ENCODE peak calls at places on chromosomes 13 and 19, in nine cellular contexts. U is CD8-positive, alpha-beta T cell; R is ascending aorta; N is tibial nerve; T is lung; E is left ventricle myocardium inferior; Q is IMR-90; B is upper lobe of left lung; Z is cardiac muscle cell. D is an unnamed sample.
A peak's percentile ranks its signal among the peaks of the same experiment; 100 is the strongest.

GRCh38 chr19:45428385-45429231 is 4.9 kb upstream of the ERCC1 start:
- DNase-seq in U (no peak), R (no peak), N (no peak), T (no peak), E (peak; percentile 70), Q (peak; percentile 59), B (no peak), Z (peak; percentile 95), D (peak; percentile 92)

GRCh38 chr19:7772752-7773291 is 9.8 kb downstream of the CLEC4M start:
- DNase-seq in U (peak; percentile 17), R (no peak), N (no peak), T (no peak), E (no peak), Q (no peak), B (no peak), Z (no peak), D (no peak)

GRCh38 chr19:32877977-32878745 is 8.6 kb upstream of the SLC7A9 start:
- DNase-seq in U (no peak), R (no peak), N (no peak), T (no peak), E (no peak), Q (no peak), B (no peak), Z (no peak), D (no peak)

GRCh38 chr13:28459911-28460310 is 35.0 kb downstream of the FLT1 start:
- DNase-seq in U (no peak), R (no peak), N (no peak), T (no peak), E (no peak), Q (no peak), B (no peak), Z (no peak), D (no peak)

GRCh38 chr13:43054803-43055802 is 31.7 kb downstream of the DNAJC15 start:
- DNase-seq in U (peak; percentile 17), R (no peak), N (no peak), T (no peak), E (no peak), Q (peak; percentile 87), B (no peak), Z (peak; percentile 70), D (no peak)

GRCh38 chr19:8393871-8394250 is 3.7 kb downstream of the RAB11B start:
- DNase-seq in U (no peak), R (no peak), N (no peak), T (no peak), E (no peak), Q (no peak), B (no peak), Z (no peak), D (peak; percentile 35)

GRCh38 chr19:49182848-49183375 is 25.3 kb downstream of the TRPM4 start:
- DNase-seq in U (no peak), R (no peak), N (no peak), T (no peak), E (no peak), Q (no peak), B (no peak), Z (no peak), D (peak; percentile 61)

GRCh38 chr13:31545616-31546015 is 193.7 kb upstream of the RXFP2 start:
- DNase-seq in U (no peak), R (no peak), N (no peak), T (no peak), E (no peak), Q (no peak), B (no peak), Z (no peak), D (no peak)

GRCh38 chr13:106534844-106535551 is 464 bp downstream of the EFNB2 start:
- DNase-seq in U (no peak), R (no peak), N (no peak), T (no peak), E (peak; percentile 17), Q (peak; percentile 16), B (no peak), Z (peak; percentile 37), D (peak; percentile 89)

GRCh38 chr13:76833465-76833864 is 52.7 kb downstream of the KCTD12 start:
- DNase-seq in U (no peak), R (no peak), N (no peak), T (no peak), E (no peak), Q (no peak), B (no peak), Z (no peak), D (no peak)

GRCh38 chr19:45092747-45093678 is at the start of gene PPP1R37:
- DNase-seq in U (peak; percentile 92), R (peak; percentile 71), N (peak; percentile 92), T (peak; percentile 95), E (peak; percentile 91), Q (peak; percentile 97), B (peak; percentile 94), Z (peak; percentile 98), D (peak; percentile 99)

GRCh38 chr13:24071016-24071415 is 89.5 kb upstream of the SPATA13 start:
- DNase-seq in U (no peak), R (no peak), N (no peak), T (no peak), E (no peak), Q (no peak), B (no peak), Z (no peak), D (no peak)

GRCh38 chr13:31913459-31913858 is 118.1 kb upstream of the FRY start:
- DNase-seq in U (no peak), R (no peak), N (no peak), T (no peak), E (no peak), Q (no peak), B (no peak), Z (no peak), D (no peak)

GRCh38 chr13:31862828-31863227 is 123.5 kb downstream of the RXFP2 start:
- DNase-seq in U (no peak), R (no peak), N (no peak), T (no peak), E (no peak), Q (no peak), B (no peak), Z (no peak), D (no peak)

DNA sequence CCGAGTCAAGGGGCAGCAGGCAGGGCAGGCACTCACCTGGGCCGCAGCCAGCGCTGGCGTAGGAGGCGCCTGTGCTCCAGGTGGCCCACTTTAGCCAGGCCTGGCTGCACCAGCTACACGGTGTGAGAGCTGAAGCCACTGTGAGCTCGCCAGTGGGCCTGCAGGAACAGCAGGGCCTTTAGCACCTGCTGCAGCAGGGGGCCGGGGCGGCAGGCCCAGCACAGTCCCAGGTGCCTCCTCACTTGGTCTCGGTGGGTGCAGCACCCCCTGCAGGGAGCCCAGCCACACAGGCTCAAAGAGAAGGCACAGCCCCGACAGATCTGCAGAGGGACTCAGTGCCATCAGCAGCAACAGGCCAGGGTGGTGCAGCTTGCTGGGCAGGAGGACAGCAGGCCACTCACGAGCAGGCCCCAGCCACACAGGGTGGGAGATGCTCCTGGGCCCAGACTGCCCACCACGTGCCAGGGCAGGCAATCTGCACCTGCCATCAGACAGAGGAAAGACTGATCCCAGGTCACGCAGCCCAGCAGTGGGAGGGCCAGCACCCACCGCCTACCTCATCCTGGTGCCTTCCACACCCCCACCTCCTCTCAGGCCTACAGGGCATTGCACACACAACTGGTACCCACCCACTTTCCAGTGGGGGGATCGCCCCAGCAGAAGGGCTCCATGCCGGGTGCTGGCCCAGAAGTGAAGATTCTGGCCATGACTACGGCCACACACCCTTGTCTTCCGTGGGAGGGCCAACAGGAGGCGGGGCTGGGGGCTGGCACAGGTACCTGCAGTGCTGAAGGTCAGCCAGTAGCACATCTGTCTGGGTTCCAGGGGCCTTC is 15.8 kb downstream of the ARHGAP33 start:
- DNase-seq in U (no peak), R (no peak), N (no peak), T (no peak), E (no peak), Q (no peak), B (no peak), Z (no peak), D (peak; percentile 84)
- TF ChIP-seq CTCF in U (no peak), R (no peak), N (no peak), T (no peak), E (peak; percentile 10), Q (peak; percentile 7), B (no peak), Z (no peak), D (no peak)

GRCh38 chr19:11019262-11019661 is 58.4 kb downstream of the SMARCA4 start:
- DNase-seq in U (no peak), R (no peak), N (no peak), T (no peak), E (no peak), Q (no peak), B (no peak), Z (no peak), D (no peak)

GRCh38 chr19:11019824-11020223 is 59.0 kb downstream of the SMARCA4 start:
- DNase-seq in U (no peak), R (no peak), N (no peak), T (no peak), E (no peak), Q (no peak), B (no peak), Z (no peak), D (peak; percentile 97)

GRCh38 chr19:11017275-11018035 is 56.6 kb downstream of the SMARCA4 start:
- DNase-seq in U (no peak), R (no peak), N (no peak), T (no peak), E (no peak), Q (no peak), B (no peak), Z (no peak), D (peak; percentile 51)

GRCh38 chr19:11018179-11018578 is 57.3 kb downstream of the SMARCA4 start:
- DNase-seq in U (no peak), R (no peak), N (no peak), T (no peak), E (no peak), Q (no peak), B (no peak), Z (no peak), D (peak; percentile 99)

GRCh38 chr19:11018743-11019142 is 57.9 kb downstream of the SMARCA4 start:
- DNase-seq in U (no peak), R (no peak), N (no peak), T (peak; percentile 68), E (no peak), Q (no peak), B (peak; percentile 83), Z (no peak), D (no peak)
- H3K4me1 ChIP-seq in U (no peaks in the 10 kb centered on the region), R (no peaks in the 10 kb centered on the region), N (peaks cover 7% of the 10 kb centered on the region), T (no peaks in the 10 kb centered on the region), E (no peaks in the 10 kb centered on the region), Q (no peaks in the 10 kb centered on the region), B (no peaks in the 10 kb centered on the region), Z (no peaks in the 10 kb centered on the region), D (peaks cover 52% of the 10 kb centered on the region)

GRCh38 chr13:112225429-112226090 is 150.6 kb upstream of the SPACA7 start:
- DNase-seq in U (no peak), R (no peak), N (no peak), T (no peak), E (no peak), Q (no peak), B (no peak), Z (no peak), D (peak; percentile 72)
- TF ChIP-seq CTCF in U (no peak), R (no peak), N (no peak), T (no peak), E (no peak), Q (no peak), B (no peak), Z (no peak), D (no peak)

GRCh38 chr19:47505506-47505905 is 9.4 kb downstream of the NAPA start:
- DNase-seq in U (no peak), R (no peak), N (no peak), T (no peak), E (no peak), Q (no peak), B (no peak), Z (no peak), D (peak; percentile 62)
- H3K4me1 ChIP-seq in U (peaks cover 4% of the 10 kb centered on the region), R (peaks cover 5% of the 10 kb centered on the region), N (peaks cover 57% of the 10 kb centered on the region), T (peaks cover 17% of the 10 kb centered on the region), E (peaks cover 75% of the 10 kb centered on the region), Q (no peaks in the 10 kb centered on the region), B (peaks cover 37% of the 10 kb centered on the region), Z (no peaks in the 10 kb centered on the region), D (peaks cover 19% of the 10 kb centered on the region)

GRCh38 chr19:47309608-47310007 is at the start of gene C5AR1:
- DNase-seq in U (no peak), R (no peak), N (no peak), T (peak; percentile 45), E (peak; percentile 41), Q (no peak), B (peak; percentile 74), Z (no peak), D (no peak)
- TF ChIP-seq CTCF in U (no peak), R (no peak), N (no peak), T (no peak), E (no peak), Q (no peak), B (no peak), Z (no peak), D (no peak)